ENCODE peak calls at places on chromosomes 3 and 15, in eight cellular contexts. X is GM23248; R is psoas muscle; B is right cardiac atrium; Q is mucosa of descending colon; F is CD4-positive, alpha-beta memory T cell; P is K562; C is cardiac muscle cell. H is an unnamed sample. For H3K4me1 and H3K9me3, the result is how much of the 10 kb centered on the place peaks cover.

GRCh38 chr3:119796368-119796767 is 14.5 kb downstream of the NR1I2 start:
- DNase-seq in X (no peak), R (no peak), B (no peak), Q (no peak), F (no peak), P (no peak), C (no peak), H (no peak)

GRCh38 chr3:179455954-179456353 is 4.7 kb upstream of the GNB4 start:
- DNase-seq in X (no peak), R (no peak), B (no peak), Q (no peak), F (no peak), P (no peak), C (peak), H (no peak)

GRCh38 chr3:115720988-115721387 is 97.7 kb downstream of the GAP43 start:
- DNase-seq in X (peak), R (no peak), B (no peak), Q (no peak), F (no peak), P (no peak), C (no peak), H (no peak)

GRCh38 chr3:122123885-122124284 is 59.6 kb upstream of the CASR start:
- DNase-seq in X (no peak), R (no peak), B (no peak), Q (no peak), F (no peak), P (no peak), C (no peak), H (no peak)

GRCh38 chr15:67680645-67681044 is 138.1 kb downstream of the MAP2K5 start:
- DNase-seq in X (no peak), R (no peak), B (no peak), Q (no peak), F (no peak), P (peak), C (peak), H (no peak)

GRCh38 chr15:30990451-30991300 is 752 bp downstream of the MTMR10 start:
- DNase-seq in X (peak), R (no peak), B (no peak), Q (peak), F (no peak), P (peak), C (no peak), H (no peak)

GRCh38 chr3:122167630-122168029 is 15.8 kb upstream of the CASR start:
- DNase-seq in X (no peak), R (no peak), B (no peak), Q (no peak), F (no peak), P (no peak), C (no peak), H (no peak)

GRCh38 chr15:40238927-40239591 is at the start of gene PAK6:
- DNase-seq in X (peak), R (no peak), B (peak), Q (peak), F (no peak), P (peak), C (peak), H (peak)

GRCh38 chr3:99902091-99902490 is 84.4 kb downstream of the CMSS1 start:
- DNase-seq in X (peak), R (no peak), B (no peak), Q (no peak), F (no peak), P (no peak), C (no peak), H (no peak)

GRCh38 chr3:126606021-126606420 is 47.3 kb upstream of the C3orf22 start:
- DNase-seq in X (no peak), R (no peak), B (no peak), Q (no peak), F (no peak), P (no peak), C (no peak), H (no peak)

GRCh38 chr15:28977377-28978010 is 91.7 kb downstream of the APBA2 start:
- DNase-seq in X (peak), R (no peak), B (no peak), Q (no peak), F (no peak), P (no peak), C (peak), H (peak)

GRCh38 chr3:5330152-5330810 is 142.8 kb downstream of the EDEM1 start:
- DNase-seq in X (peak), R (no peak), B (no peak), Q (no peak), F (no peak), P (peak), C (no peak), H (no peak)

GRCh38 chr3:158950131-158950901 is 148.5 kb downstream of the MFSD1 start:
- DNase-seq in X (no peak), R (no peak), B (no peak), Q (no peak), F (no peak), P (no peak), C (no peak), H (no peak)

GRCh38 chr3:72559377-72559776 is 288.9 kb downstream of the SHQ1 start:
- DNase-seq in X (no peak), R (no peak), B (no peak), Q (no peak), F (no peak), P (no peak), C (no peak), H (no peak)

GRCh38 chr3:125116311-125117069 is 60.7 kb upstream of the HEG1 start:
- DNase-seq in X (peak), R (no peak), B (no peak), Q (peak), F (no peak), P (no peak), C (peak), H (no peak)

DNA sequence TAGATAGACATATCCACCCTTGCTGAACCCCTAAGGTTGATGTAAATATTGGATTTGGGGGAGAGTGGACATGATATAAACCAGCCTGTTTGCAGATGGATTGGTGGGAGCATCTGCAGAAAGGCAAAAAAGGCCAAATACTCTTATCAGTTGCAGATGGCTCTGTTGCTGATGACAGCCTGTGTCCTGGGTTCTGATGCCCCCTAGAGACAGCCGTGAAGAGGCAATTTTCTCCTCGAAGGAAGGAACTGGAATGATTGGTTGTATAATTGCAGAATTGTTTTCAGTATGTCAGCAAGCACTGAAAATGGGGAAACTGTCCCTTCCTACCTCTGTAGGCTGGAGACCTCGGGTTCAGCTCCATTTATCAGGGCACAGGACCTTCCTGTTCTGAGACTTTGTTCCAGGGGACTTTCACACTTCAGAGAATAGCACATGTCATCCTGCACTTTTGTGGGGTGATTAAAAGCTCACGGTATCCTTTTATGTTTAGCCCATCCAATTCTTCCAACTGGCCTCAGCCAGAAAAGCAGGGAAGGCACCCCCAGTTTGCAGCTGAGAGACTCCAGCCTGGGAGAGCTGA is 103.0 kb downstream of the PGPEP1L start:
- DNase-seq in X (peak), R (no peak), B (no peak), Q (peak), F (no peak), P (peak), C (peak), H (peak)
- H3K4me1 ChIP-seq in X (half or more), R (under half), B (under half), Q (under half), F (under half), P (under half), C (under half), H (under half)

DNA sequence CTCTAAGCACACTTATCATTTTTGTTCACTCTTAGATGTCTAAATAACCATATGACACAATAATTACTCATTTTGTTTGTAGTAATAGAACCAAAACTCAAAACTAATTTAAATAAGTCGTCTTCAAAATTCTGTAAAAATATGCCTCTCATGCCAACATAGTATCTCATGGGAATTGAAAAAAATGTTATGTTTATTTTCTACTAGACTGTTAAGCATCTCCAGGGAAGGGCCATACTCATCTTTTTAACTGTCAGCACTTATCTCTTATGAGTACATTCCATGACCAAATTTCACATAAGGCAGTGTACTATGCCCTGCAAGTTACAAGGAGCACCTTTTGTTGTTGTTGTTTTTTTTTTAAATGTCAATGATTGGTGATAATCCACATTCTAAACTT is 18.3 kb upstream of the USF3 start:
- DNase-seq in X (no peak), R (no peak), B (no peak), Q (no peak), F (no peak), P (no peak), C (no peak), H (no peak)
- H3K4me3 ChIP-seq in X (no peak), R (no peak), B (no peak), Q (no peak), F (no peak), P (no peak), C (no peak), H (no peak)

GRCh38 chr15:27480141-27480530 is 509.2 kb downstream of the GABRG3 start:
- DNase-seq in X (no peak), R (no peak), B (no peak), Q (no peak), F (no peak), P (no peak), C (no peak), H (no peak)
- H3K9me3 ChIP-seq in X (under half), R (under half), B (under half), Q (half or more), F (under half), P (under half), C (under half), H (under half)

GRCh38 chr3:14378415-14378814 is 24.0 kb upstream of the SLC6A6 start:
- DNase-seq in X (peak), R (no peak), B (no peak), Q (no peak), F (no peak), P (no peak), C (no peak), H (no peak)

GRCh38 chr3:14377838-14378169 is 24.6 kb upstream of the SLC6A6 start:
- DNase-seq in X (no peak), R (no peak), B (peak), Q (peak), F (peak), P (no peak), C (no peak), H (no peak)

GRCh38 chr3:14377044-14377837 is 25.2 kb upstream of the SLC6A6 start:
- DNase-seq in X (no peak), R (no peak), B (peak), Q (no peak), F (no peak), P (no peak), C (no peak), H (no peak)

GRCh38 chr3:14375192-14375591 is 27.2 kb upstream of the SLC6A6 start:
- DNase-seq in X (no peak), R (no peak), B (peak), Q (no peak), F (no peak), P (no peak), C (no peak), H (no peak)

DNA sequence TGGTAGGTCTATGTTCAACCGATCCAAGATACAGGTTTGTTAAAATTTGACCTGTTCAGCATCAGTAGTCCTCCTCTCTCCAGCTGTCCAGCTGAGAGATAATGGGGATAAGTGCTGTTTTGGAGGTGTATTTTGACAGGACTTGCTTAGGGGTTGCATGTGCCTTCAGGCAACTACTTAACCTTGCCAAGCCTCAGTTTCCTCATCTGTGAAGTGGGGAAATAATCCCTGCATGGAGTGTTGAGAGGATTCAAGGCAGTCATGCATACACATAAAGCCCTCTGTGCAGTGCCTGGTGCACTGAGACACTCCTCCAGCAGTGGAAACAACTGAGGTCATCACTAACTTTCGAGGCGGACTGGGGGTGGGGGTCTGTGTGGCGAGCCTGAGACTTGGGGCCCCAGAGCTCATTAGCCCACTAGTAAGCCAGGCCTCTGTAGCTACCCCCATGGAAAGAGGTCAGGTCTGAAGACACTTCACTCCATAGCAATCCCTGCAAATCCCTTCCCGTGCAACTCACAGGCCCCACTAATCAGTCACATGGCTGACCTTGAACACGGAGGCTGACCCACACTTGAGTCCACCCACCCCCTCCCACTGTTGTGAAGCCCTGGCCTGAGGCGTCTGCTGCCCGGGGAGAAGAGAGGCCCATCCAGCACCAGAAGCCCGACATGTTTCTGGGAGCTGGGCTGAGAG is 25.9 kb upstream of the SLC6A6 start:
- DNase-seq in X (no peak), R (no peak), B (peak), Q (no peak), F (no peak), P (no peak), C (no peak), H (no peak)
- H3K4me1 ChIP-seq in X (under half), R (half or more), B (under half), Q (under half), F (under half), P (under half), C (under half), H (under half)

GRCh38 chr3:186361612-186362408 is at the start of gene DGKG:
- DNase-seq in X (peak), R (peak), B (peak), Q (peak), F (peak), P (no peak), C (peak), H (peak)
- H3K4me3 ChIP-seq in X (peak), R (peak), B (peak), Q (no peak), F (no peak), P (no peak), C (peak), H (peak)

GRCh38 chr15:64314456-64314855 is 41.5 kb downstream of the CSNK1G1 start:
- DNase-seq in X (no peak), R (no peak), B (no peak), Q (no peak), F (no peak), P (no peak), C (no peak), H (no peak)

GRCh38 chr15:64310036-64310435 is 45.9 kb downstream of the CSNK1G1 start:
- DNase-seq in X (no peak), R (no peak), B (no peak), Q (no peak), F (no peak), P (no peak), C (no peak), H (no peak)

GRCh38 chr15:64315136-64315661 is 40.8 kb downstream of the CSNK1G1 start:
- DNase-seq in X (no peak), R (no peak), B (no peak), Q (no peak), F (no peak), P (no peak), C (no peak), H (no peak)

DNA sequence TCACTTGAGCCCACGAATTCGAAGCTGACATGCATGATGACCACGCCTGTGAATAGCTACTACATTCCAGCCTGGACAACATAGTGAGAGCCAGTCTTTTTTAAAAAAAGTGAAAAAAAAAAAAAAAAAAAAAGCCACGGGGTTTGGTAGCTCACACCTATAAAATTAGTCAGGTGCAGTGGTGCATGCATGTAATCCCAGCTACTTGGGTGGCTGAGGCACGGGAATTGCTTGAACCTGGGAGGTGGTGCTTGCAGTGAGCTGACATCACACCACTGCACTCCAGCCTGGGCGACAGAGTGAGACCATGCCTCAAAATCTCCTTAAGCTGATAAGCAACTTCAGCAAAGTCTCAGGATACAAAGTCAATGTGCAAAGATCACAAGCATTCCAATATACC is 44.4 kb downstream of the CSNK1G1 start:
- DNase-seq in X (no peak), R (no peak), B (no peak), Q (no peak), F (no peak), P (no peak), C (no peak), H (no peak)
- H3K9me3 ChIP-seq in X (under half), R (under half), B (under half), Q (under half), F (under half), P (under half), C (under half), H (under half)

GRCh38 chr3:44396200-44397171 is 57.9 kb downstream of the TCAIM start:
- DNase-seq in X (no peak), R (no peak), B (no peak), Q (no peak), F (no peak), P (no peak), C (no peak), H (no peak)
- H3K4me1 ChIP-seq in X (under half), R (under half), B (under half), Q (under half), F (under half), P (under half), C (under half), H (under half)